ENCODE peak calls at places on chromosomes 12 and 14, in six cellular contexts. O is lower lobe of right lung; G is AG09319; S is CD8-positive, alpha-beta T cell; M is CD4-positive, alpha-beta T cell; A is PC-3. Y is an unnamed sample.

GRCh38 chr14:89957791-89958190 is 2.1 kb downstream of the TDP1 start:
- DNase-seq in G (no peak), M (no peak), S (no peak), A (peak; percentile 21), O (no peak), Y (no peak)

GRCh38 chr12:1203735-1204019 is 212.7 kb downstream of the ERC1 start:
- DNase-seq in G (no peak), S (no peak), M (no peak), A (no peak), O (no peak), Y (no peak)

GRCh38 chr14:90109858-90110257 is 48.1 kb downstream of the KCNK13 start:
- DNase-seq in G (no peak), S (no peak), M (no peak), O (no peak), A (peak; percentile 69), Y (peak; percentile 49)

GRCh38 chr14:59305836-59306555 is 117.5 kb downstream of the DAAM1 start:
- DNase-seq in A (peak; percentile 81), G (no peak), O (no peak), S (no peak), M (no peak), Y (no peak)

GRCh38 chr14:54338696-54339317 is 58.0 kb upstream of the CDKN3 start:
- DNase-seq in S (no peak), M (no peak), A (peak; percentile 93), O (no peak), G (peak; percentile 19), Y (peak; percentile 67)

GRCh38 chr12:64679487-64679983 is 69.2 kb downstream of the RASSF3 start:
- DNase-seq in A (peak; percentile 90), S (peak; percentile 54), O (peak; percentile 74), G (no peak), M (peak; percentile 60), Y (peak; percentile 96)

GRCh38 chr14:31994391-31995033 is 82.6 kb upstream of the ARHGAP5 start:
- DNase-seq in M (no peak), S (no peak), A (no peak), G (no peak), O (no peak), Y (peak; percentile 56)

GRCh38 chr12:122022393-122023338 is 982 bp downstream of the BCL7A start:
- DNase-seq in M (peak; percentile 19), O (no peak), G (no peak), S (no peak), A (peak; percentile 44), Y (peak; percentile 11)

GRCh38 chr12:15196221-15196620 is 25.0 kb downstream of the RERG start:
- DNase-seq in S (no peak), A (no peak), G (no peak), M (no peak), O (no peak), Y (no peak)

GRCh38 chr12:92696240-92696639 is 6.5 kb upstream of the PLEKHG7 start:
- DNase-seq in O (peak; percentile 49), M (no peak), S (no peak), G (peak; percentile 8), A (no peak), Y (peak; percentile 57)

GRCh38 chr12:8890313-8891084 is 23.8 kb upstream of the PHC1 start:
- DNase-seq in G (no peak), A (peak; percentile 59), S (peak; percentile 35), O (peak; percentile 46), M (peak; percentile 45), Y (peak; percentile 67)

GRCh38 chr14:39422243-39422642 is 10.0 kb downstream of the FBXO33 start:
- DNase-seq in M (no peak), S (no peak), O (no peak), A (no peak), G (no peak), Y (no peak)

GRCh38 chr12:132222808-132223173 is 78.5 kb downstream of the NOC4L start:
- DNase-seq in S (no peak), O (no peak), M (no peak), G (no peak), A (no peak), Y (no peak)

GRCh38 chr12:57628280-57629191 is 4.5 kb downstream of the B4GALNT1 start:
- DNase-seq in G (no peak), A (no peak), O (no peak), M (no peak), S (no peak), Y (no peak)

GRCh38 chr12:21026302-21026701 is 104.7 kb upstream of the SLCO1B1 start:
- DNase-seq in O (no peak), A (peak; percentile 10), G (no peak), M (no peak), S (no peak), Y (no peak)

GRCh38 chr12:105319691-105320209 is 10.7 kb upstream of the C12orf75 start:
- DNase-seq in G (no peak), O (no peak), S (no peak), A (no peak), M (no peak), Y (no peak)

GRCh38 chr12:68900241-68900640 is 32.7 kb downstream of the CPM start:
- DNase-seq in A (no peak), G (no peak), M (no peak), O (no peak), S (no peak), Y (no peak)

GRCh38 chr12:106760184-106760531 is 14.3 kb upstream of the RIC8B start:
- DNase-seq in O (peak; percentile 55), A (no peak), M (no peak), S (no peak), G (no peak), Y (no peak)

GRCh38 chr12:96241484-96242256 is 47.5 kb downstream of the ELK3 start:
- DNase-seq in M (peak; percentile 65), O (peak; percentile 71), S (peak; percentile 39), G (peak; percentile 90), A (no peak), Y (no peak)

GRCh38 chr12:22228022-22228875 is 106.3 kb downstream of the ST8SIA1 start:
- DNase-seq in A (no peak), G (peak; percentile 27), O (no peak), M (no peak), S (no peak), Y (no peak)

GRCh38 chr12:54522213-54522612 is 24.7 kb downstream of the NCKAP1L start:
- DNase-seq in M (no peak), A (no peak), S (no peak), G (no peak), O (no peak), Y (peak; percentile 56)

GRCh38 chr14:29925736-29926135 is 1.9 kb downstream of the PRKD1 start:
- DNase-seq in S (no peak), G (no peak), O (no peak), M (no peak), A (no peak), Y (no peak)

GRCh38 chr14:29928342-29928640 is 644 bp upstream of the PRKD1 start:
- DNase-seq in G (no peak), A (no peak), M (no peak), O (no peak), S (no peak), Y (no peak)

GRCh38 chr14:29926228-29926627 is 1.4 kb downstream of the PRKD1 start:
- DNase-seq in A (no peak), S (no peak), G (no peak), O (no peak), M (no peak), Y (no peak)

GRCh38 chr14:29927596-29928341 is at the start of gene PRKD1:
- DNase-seq in S (no peak), M (no peak), G (peak; percentile 28), O (peak; percentile 69), A (peak; percentile 42), Y (peak; percentile 50)

GRCh38 chr14:29926701-29927595 is 699 bp downstream of the PRKD1 start:
- DNase-seq in O (peak; percentile 66), M (no peak), A (peak; percentile 53), S (no peak), G (peak; percentile 19), Y (peak; percentile 58)
- TF ChIP-seq CTCF in O (peak; percentile 26), M (no peak), A (no peak), S (no peak), G (no peak), Y (peak; percentile 18)

GRCh38 chr14:104975481-104976197 is 2.5 kb downstream of the AHNAK2 start:
- DNase-seq in M (no peak), O (peak; percentile 49), S (no peak), G (no peak), A (no peak), Y (no peak)
- TF ChIP-seq CTCF in M (no peak), O (no peak), S (no peak), G (no peak), A (no peak), Y (no peak)

GRCh38 chr12:89352492-89353187 is at the start of gene DUSP6:
- DNase-seq in S (peak; percentile 63), G (peak; percentile 97), M (peak; percentile 76), A (peak; percentile 99), O (peak; percentile 97), Y (peak; percentile 99)
- TF ChIP-seq CTCF in S (no peak), G (no peak), M (no peak), A (no peak), O (no peak), Y (no peak)

GRCh38 chr14:65959563-65960024 is 526.6 kb upstream of the CCDC196 start:
- DNase-seq in O (no peak), G (no peak), S (no peak), A (no peak), M (no peak), Y (no peak)
- TF ChIP-seq CTCF in O (peak; percentile 6), G (no peak), S (peak; percentile 38), A (no peak), M (peak; percentile 55), Y (no peak)

DNA sequence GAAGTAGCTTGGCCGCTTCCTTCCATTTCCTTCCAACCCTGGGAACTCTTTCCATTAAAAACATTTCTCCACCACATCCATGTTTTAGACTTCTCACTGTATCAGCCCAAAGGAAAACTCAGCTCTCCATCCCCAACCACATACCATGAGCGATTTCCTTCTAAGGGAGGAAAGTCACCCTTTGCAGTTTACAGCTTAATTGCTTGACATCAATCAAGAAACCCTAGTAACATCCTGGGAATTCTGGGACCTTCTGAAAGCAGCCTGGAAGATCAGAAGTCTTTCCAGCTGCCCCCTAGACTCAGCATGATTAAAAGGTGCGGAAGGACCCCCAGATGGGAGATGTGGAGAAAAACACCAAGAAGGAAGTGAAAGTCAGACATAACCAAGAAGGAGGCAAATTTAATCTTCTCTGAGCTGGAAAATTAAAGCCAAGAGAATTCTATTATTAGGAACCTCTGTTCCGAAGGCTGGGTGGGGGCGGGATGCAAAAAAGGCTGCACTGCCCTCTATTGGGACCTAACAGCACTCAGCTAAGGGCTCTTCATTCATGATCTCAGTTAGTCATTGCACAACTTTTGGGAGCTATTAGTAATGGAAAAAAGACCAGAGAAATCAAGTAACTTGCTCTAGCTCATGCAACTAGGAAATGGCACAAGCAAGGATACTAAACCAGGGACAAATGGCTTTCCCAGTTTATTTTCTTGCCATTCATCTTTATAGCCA is 73.2 kb upstream of the PLXNC1 start:
- DNase-seq in O (peak; percentile 62), M (no peak), S (no peak), A (peak; percentile 79), G (peak; percentile 82), Y (peak; percentile 86)
- TF ChIP-seq CTCF in O (peak; percentile 65), M (peak; percentile 57), S (peak; percentile 17), A (peak; percentile 76), G (peak; percentile 79), Y (peak; percentile 50)

Y was measured in MCF 10A.